ENCODE peak calls at places on chromosome 1, in four cellular contexts. A is body of pancreas; C is NCI-H2227 treated with DMSO at 0.1 percent for 48 hours; K is CD8-positive, alpha-beta memory T cell. O is an unnamed sample.

GRCh38 chr1:241742084-241742483 is 90.0 kb downstream of the WDR64 start:
- DNase-seq in K (no peak), C (no peak), A (no peak), O (no peak)

GRCh38 chr1:17441265-17441992 is 2.0 kb upstream of the RCC2 start:
- DNase-seq in K (no peak), C (no peak), A (no peak), O (peak)

GRCh38 chr1:218498061-218498938 is 153.2 kb downstream of the TGFB2 start:
- DNase-seq in A (no peak), C (no peak), K (no peak), O (no peak)

GRCh38 chr1:1907098-1907736 is 7.8 kb upstream of the CALML6 start:
- DNase-seq in C (no peak), A (peak), K (no peak), O (no peak)

GRCh38 chr1:26028490-26028980 is 7.0 kb downstream of the EXTL1 start:
- DNase-seq in C (no peak), K (no peak), A (no peak), O (no peak)

GRCh38 chr1:151143986-151144385 is 2.4 kb downstream of the SEMA6C start:
- DNase-seq in C (no peak), K (no peak), A (no peak), O (no peak)

GRCh38 chr1:181089777-181090505 is 1.4 kb downstream of the IER5 start:
- DNase-seq in C (peak), A (peak), K (peak), O (peak)

GRCh38 chr1:10936998-10937901 is 75.2 kb upstream of the TARDBP start:
- DNase-seq in A (no peak), K (no peak), C (no peak), O (peak)

GRCh38 chr1:205700865-205701401 is 20.6 kb upstream of the SLC45A3 start:
- DNase-seq in C (no peak), K (no peak), A (no peak), O (no peak)

GRCh38 chr1:232218955-232219865 is 410.7 kb downstream of the SIPA1L2 start:
- DNase-seq in A (peak), K (no peak), C (no peak), O (no peak)

GRCh38 chr1:161359316-161359715 is 8.4 kb downstream of the CFAP126 start:
- DNase-seq in C (no peak), A (no peak), K (no peak), O (no peak)

GRCh38 chr1:229714964-229715603 is 89.0 kb downstream of the URB2 start:
- DNase-seq in C (no peak), K (peak), A (peak), O (peak)

GRCh38 chr1:239954836-239955235 is 136.8 kb upstream of the FMN2 start:
- DNase-seq in A (no peak), K (no peak), C (no peak), O (no peak)

GRCh38 chr1:9016455-9016854 is 9.8 kb downstream of the SLC2A7 start:
- DNase-seq in K (no peak), C (no peak), A (no peak), O (no peak)

O was measured in small intestine.